ENCODE peak calls at places on chromosome 21, in six cellular contexts. One of them, this sample, is unnamed.

GRCh38 chr21:38114717-38115333 is 142.0 kb upstream of the KCNJ15 start:
- DNase-seq in lung: no peak
- DNase-seq in HFFc6: no peak
- DNase-seq in kidney: no peak
- DNase-seq in HFF-Myc: no peak
- DNase-seq in RWPE1: no peak
- DNase-seq in this sample: no peak

GRCh38 chr21:14403681-14404318 is 20.9 kb upstream of the HSPA13 start:
- DNase-seq in HFFc6: peak; percentile 19
- DNase-seq in lung: no peak
- DNase-seq in HFF-Myc: peak; percentile 10
- DNase-seq in kidney: no peak
- DNase-seq in RWPE1: peak; percentile 15
- DNase-seq in this sample: no peak

GRCh38 chr21:45016031-45016430 is 58.3 kb upstream of the ADARB1 start:
- DNase-seq in kidney: peak; percentile 64
- DNase-seq in HFF-Myc: no peak
- DNase-seq in RWPE1: no peak
- DNase-seq in HFFc6: no peak
- DNase-seq in lung: no peak
- DNase-seq in this sample: no peak

GRCh38 chr21:19246018-19246417 is 842.4 kb upstream of the TMPRSS15 start:
- DNase-seq in lung: no peak
- DNase-seq in HFFc6: no peak
- DNase-seq in kidney: peak; percentile 51
- DNase-seq in HFF-Myc: no peak
- DNase-seq in RWPE1: no peak
- DNase-seq in this sample: no peak

GRCh38 chr21:44962481-44962966 is 22.7 kb downstream of the SLX9 start:
- DNase-seq in RWPE1: peak; percentile 44
- DNase-seq in kidney: peak; percentile 8
- DNase-seq in HFFc6: peak; percentile 78
- DNase-seq in HFF-Myc: peak; percentile 81
- DNase-seq in lung: no peak
- DNase-seq in this sample: peak; percentile 99

GRCh38 chr21:28272272-28272992 is 720.2 kb downstream of the LTN1 start:
- DNase-seq in HFF-Myc: no peak
- DNase-seq in RWPE1: no peak
- DNase-seq in HFFc6: no peak
- DNase-seq in lung: no peak
- DNase-seq in kidney: no peak
- DNase-seq in this sample: no peak

GRCh38 chr21:28913071-28913470 is 79.6 kb downstream of the LTN1 start:
- DNase-seq in HFFc6: no peak
- DNase-seq in kidney: no peak
- DNase-seq in lung: no peak
- DNase-seq in HFF-Myc: no peak
- DNase-seq in RWPE1: no peak
- DNase-seq in this sample: no peak

GRCh38 chr21:17793675-17794123 is 25.5 kb downstream of the C21orf91 start:
- DNase-seq in HFF-Myc: no peak
- DNase-seq in kidney: no peak
- DNase-seq in RWPE1: no peak
- DNase-seq in HFFc6: peak; percentile 48
- DNase-seq in lung: no peak
- DNase-seq in this sample: peak; percentile 11

GRCh38 chr21:15330872-15331271 is 266.1 kb upstream of the NRIP1 start:
- DNase-seq in lung: no peak
- DNase-seq in HFF-Myc: no peak
- DNase-seq in RWPE1: no peak
- DNase-seq in kidney: no peak
- DNase-seq in HFFc6: no peak
- DNase-seq in this sample: no peak

GRCh38 chr21:44706706-44707615 is 4.4 kb downstream of the TSPEAR start:
- DNase-seq in lung: no peak
- DNase-seq in HFF-Myc: no peak
- DNase-seq in kidney: no peak
- DNase-seq in RWPE1: no peak
- DNase-seq in HFFc6: no peak
- DNase-seq in this sample: no peak

GRCh38 chr21:19463966-19464365 is 1060.4 kb upstream of the TMPRSS15 start:
- DNase-seq in kidney: no peak
- DNase-seq in HFFc6: no peak
- DNase-seq in HFF-Myc: no peak
- DNase-seq in lung: no peak
- DNase-seq in RWPE1: no peak
- DNase-seq in this sample: no peak

GRCh38 chr21:45383615-45384201 is 21.3 kb upstream of the COL18A1 start:
- DNase-seq in HFF-Myc: no peak
- DNase-seq in HFFc6: no peak
- DNase-seq in lung: no peak
- DNase-seq in RWPE1: no peak
- DNase-seq in kidney: peak; percentile 64
- DNase-seq in this sample: no peak

GRCh38 chr21:24046816-24047443 is 1560.4 kb downstream of the MRPL39 start:
- DNase-seq in RWPE1: no peak
- DNase-seq in HFF-Myc: no peak
- DNase-seq in HFFc6: no peak
- DNase-seq in lung: no peak
- DNase-seq in kidney: no peak
- DNase-seq in this sample: no peak

GRCh38 chr21:14825405-14826032 is 239.3 kb downstream of the NRIP1 start:
- DNase-seq in HFF-Myc: no peak
- DNase-seq in lung: no peak
- DNase-seq in RWPE1: no peak
- DNase-seq in HFFc6: no peak
- DNase-seq in kidney: no peak
- DNase-seq in this sample: no peak

GRCh38 chr21:17429936-17430335 is 82.9 kb upstream of the CXADR start:
- DNase-seq in kidney: no peak
- DNase-seq in lung: no peak
- DNase-seq in HFF-Myc: no peak
- DNase-seq in RWPE1: no peak
- DNase-seq in HFFc6: no peak
- DNase-seq in this sample: no peak

GRCh38 chr21:18620421-18620820 is 216.8 kb upstream of the TMPRSS15 start:
- DNase-seq in lung: no peak
- DNase-seq in kidney: no peak
- DNase-seq in RWPE1: no peak
- DNase-seq in HFFc6: no peak
- DNase-seq in HFF-Myc: no peak
- DNase-seq in this sample: no peak

GRCh38 chr21:15135867-15136629 is 71.2 kb upstream of the NRIP1 start:
- DNase-seq in lung: no peak
- DNase-seq in HFF-Myc: no peak
- DNase-seq in kidney: no peak
- DNase-seq in RWPE1: no peak
- DNase-seq in HFFc6: no peak
- DNase-seq in this sample: no peak

GRCh38 chr21:24895885-24896734 is 711.2 kb downstream of the MRPL39 start:
- DNase-seq in HFF-Myc: no peak
- DNase-seq in HFFc6: peak; percentile 32
- DNase-seq in kidney: no peak
- DNase-seq in lung: no peak
- DNase-seq in RWPE1: no peak
- DNase-seq in this sample: no peak

GRCh38 chr21:41648591-41649031 is 118.2 kb downstream of the RIPK4 start:
- DNase-seq in HFFc6: peak; percentile 57
- DNase-seq in lung: no peak
- DNase-seq in RWPE1: peak; percentile 73
- DNase-seq in HFF-Myc: no peak
- DNase-seq in kidney: no peak
- DNase-seq in this sample: no peak

GRCh38 chr21:44436958-44437357 is 18.4 kb upstream of the LRRC3 start:
- DNase-seq in RWPE1: no peak
- DNase-seq in HFFc6: no peak
- DNase-seq in HFF-Myc: no peak
- DNase-seq in kidney: peak; percentile 45
- DNase-seq in lung: no peak
- DNase-seq in this sample: no peak

GRCh38 chr21:16589046-16589445 is 859.3 kb downstream of the USP25 start:
- DNase-seq in HFF-Myc: no peak
- DNase-seq in lung: no peak
- DNase-seq in RWPE1: no peak
- DNase-seq in HFFc6: no peak
- DNase-seq in kidney: no peak
- DNase-seq in this sample: no peak

GRCh38 chr21:21046063-21046462 is 47.9 kb downstream of the NCAM2 start:
- DNase-seq in HFFc6: no peak
- DNase-seq in kidney: no peak
- DNase-seq in RWPE1: no peak
- DNase-seq in lung: no peak
- DNase-seq in HFF-Myc: no peak
- DNase-seq in this sample: no peak

GRCh38 chr21:38311765-38312164 is 55.0 kb downstream of the KCNJ15 start:
- DNase-seq in lung: no peak
- DNase-seq in kidney: no peak
- DNase-seq in HFF-Myc: no peak
- DNase-seq in HFFc6: no peak
- DNase-seq in RWPE1: no peak
- DNase-seq in this sample: no peak

GRCh38 chr21:39441502-39442475 is 3.8 kb downstream of the LCA5L start:
- DNase-seq in RWPE1: peak; percentile 48
- DNase-seq in kidney: no peak
- DNase-seq in lung: no peak
- DNase-seq in HFFc6: peak; percentile 63
- DNase-seq in HFF-Myc: no peak
- DNase-seq in this sample: no peak

GRCh38 chr21:39444406-39445145 is 1.0 kb downstream of the LCA5L start:
- DNase-seq in kidney: no peak
- DNase-seq in HFF-Myc: no peak
- DNase-seq in RWPE1: peak; percentile 10
- DNase-seq in HFFc6: peak; percentile 53
- DNase-seq in lung: no peak
- DNase-seq in this sample: no peak

GRCh38 chr21:39451332-39452206 is at the start of gene SH3BGR:
- DNase-seq in RWPE1: peak; percentile 13
- DNase-seq in HFFc6: no peak
- DNase-seq in HFF-Myc: no peak
- DNase-seq in kidney: no peak
- DNase-seq in lung: peak; percentile 61
- DNase-seq in this sample: no peak

GRCh38 chr21:39447264-39447663 is 1.7 kb upstream of the LCA5L start:
- DNase-seq in kidney: no peak
- DNase-seq in HFF-Myc: no peak
- DNase-seq in HFFc6: no peak
- DNase-seq in lung: no peak
- DNase-seq in RWPE1: no peak
- DNase-seq in this sample: no peak

DNA sequence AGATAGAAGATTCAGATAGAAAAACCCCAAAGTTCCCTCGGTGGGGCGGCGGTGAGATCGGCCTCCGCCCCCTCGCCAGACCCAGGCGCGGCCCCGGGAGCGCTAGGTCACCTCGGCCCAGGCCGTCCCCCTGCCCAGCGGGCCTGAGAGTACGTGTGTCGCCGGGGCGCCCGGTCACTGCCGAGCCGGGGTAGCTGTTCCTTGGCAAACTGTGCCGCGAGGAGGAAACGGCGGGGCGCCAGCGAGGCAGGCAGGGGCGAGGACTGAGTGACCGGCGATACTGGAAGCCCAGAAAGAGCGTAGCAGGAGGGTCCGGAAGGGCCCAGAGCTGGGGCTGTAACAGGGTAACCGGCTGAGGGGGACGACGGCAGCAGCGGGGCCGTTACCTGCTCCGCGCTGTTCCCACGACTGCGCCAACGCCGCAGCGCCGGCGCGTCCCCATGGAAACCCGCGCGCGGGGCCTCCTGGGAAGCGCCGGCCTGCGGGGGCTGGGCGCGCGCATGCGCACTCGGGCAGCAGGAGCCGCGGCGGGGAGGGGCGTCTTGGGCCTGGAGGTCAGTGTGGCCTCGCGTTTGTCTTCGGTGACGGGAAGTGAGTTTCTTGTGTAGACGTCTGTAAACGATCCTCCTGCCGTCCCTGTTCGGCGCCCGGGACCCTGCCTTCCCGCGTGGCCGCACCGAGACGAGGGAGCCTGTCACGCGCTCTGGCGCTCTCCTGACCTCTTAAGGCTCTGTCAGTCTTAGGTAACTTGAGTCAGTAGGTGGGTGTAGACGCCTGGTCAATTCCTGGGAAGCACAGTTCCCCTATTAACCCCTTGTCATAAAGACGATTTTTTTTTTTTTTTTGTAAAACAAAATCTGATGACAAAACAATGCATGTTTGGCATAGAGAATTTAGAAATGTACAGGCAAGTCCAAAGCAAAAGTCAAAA is at the start of gene LCA5L:
- DNase-seq in HFF-Myc: peak; percentile 69
- DNase-seq in kidney: peak; percentile 96
- DNase-seq in RWPE1: peak; percentile 96
- DNase-seq in HFFc6: peak; percentile 82
- DNase-seq in lung: peak; percentile 91
- DNase-seq in this sample: peak; percentile 55
- TF ChIP-seq CTCF in HFF-Myc: no peak
- TF ChIP-seq CTCF in kidney: no peak
- TF ChIP-seq CTCF in RWPE1: peak; percentile 8
- TF ChIP-seq CTCF in HFFc6: peak; percentile 42
- TF ChIP-seq CTCF in lung: no peak
- TF ChIP-seq CTCF in this sample: no peak

DNA sequence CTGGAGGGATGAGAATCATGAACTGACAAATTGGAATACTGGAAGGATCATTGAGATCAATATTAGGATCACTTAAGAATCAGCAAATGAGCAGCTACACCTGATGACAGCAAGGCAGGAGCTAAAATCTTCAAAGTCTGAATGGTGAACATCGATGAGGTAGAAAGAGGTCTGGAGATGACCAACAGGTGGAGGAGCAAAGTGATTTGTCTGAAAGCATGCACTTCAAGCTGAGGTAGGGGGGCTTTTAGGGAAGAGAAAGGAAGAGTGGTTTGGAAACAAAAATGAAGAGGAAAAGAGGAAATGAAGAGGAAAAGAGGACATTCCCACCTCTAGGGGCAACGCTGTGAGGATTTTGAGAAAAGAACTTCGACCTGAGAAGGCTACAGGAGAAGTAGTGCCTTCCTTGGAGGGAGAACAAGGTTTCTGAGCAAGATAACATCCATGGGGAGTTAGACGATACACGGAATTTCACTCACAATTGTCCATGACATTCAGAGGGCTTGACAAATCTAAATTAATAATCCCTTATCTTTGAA is 79.0 kb downstream of the APP start:
- DNase-seq in HFF-Myc: no peak
- DNase-seq in lung: no peak
- DNase-seq in RWPE1: no peak
- DNase-seq in kidney: no peak
- DNase-seq in HFFc6: no peak
- DNase-seq in this sample: no peak
- TF ChIP-seq CTCF in HFF-Myc: peak; percentile 30
- TF ChIP-seq CTCF in lung: no peak
- TF ChIP-seq CTCF in RWPE1: no peak
- TF ChIP-seq CTCF in kidney: no peak
- TF ChIP-seq CTCF in HFFc6: peak; percentile 58
- TF ChIP-seq CTCF in this sample: peak; percentile 23

GRCh38 chr21:40577285-40578043 is 269.5 kb downstream of the DSCAM start:
- DNase-seq in RWPE1: no peak
- DNase-seq in lung: no peak
- DNase-seq in HFFc6: no peak
- DNase-seq in kidney: no peak
- DNase-seq in HFF-Myc: no peak
- DNase-seq in this sample: no peak
- TF ChIP-seq CTCF in RWPE1: no peak
- TF ChIP-seq CTCF in lung: no peak
- TF ChIP-seq CTCF in HFFc6: no peak
- TF ChIP-seq CTCF in kidney: no peak
- TF ChIP-seq CTCF in HFF-Myc: no peak
- TF ChIP-seq CTCF in this sample: no peak

GRCh38 chr21:46532080-46532479 is 72.8 kb downstream of the S100B start:
- DNase-seq in RWPE1: no peak
- DNase-seq in HFF-Myc: no peak
- DNase-seq in HFFc6: no peak
- DNase-seq in kidney: no peak
- DNase-seq in lung: peak; percentile 2
- DNase-seq in this sample: no peak
- TF ChIP-seq CTCF in RWPE1: no peak
- TF ChIP-seq CTCF in HFF-Myc: no peak
- TF ChIP-seq CTCF in HFFc6: no peak
- TF ChIP-seq CTCF in kidney: no peak
- TF ChIP-seq CTCF in lung: no peak
- TF ChIP-seq CTCF in this sample: no peak

This sample was measured in AG04450.